ENCODE peak calls at places on chromosomes 4 and X, in seven cellular contexts. J is ovary, M is GM12878, B is A549, L is HCT116, O is prostate gland, X is IMR-90. W is an unnamed sample.

GRCh38 chrX:115650449-115650848 is 89.5 kb downstream of the PLS3 start:
- DNase-seq in J (no peak), M (no peak), B (no peak), L (no peak), O (no peak), X (peak; percentile 43), W (no peak)

GRCh38 chrX:151004085-151004484 is 20.9 kb downstream of the HMGB3 start:
- DNase-seq in J (no peak), M (no peak), B (no peak), L (no peak), O (no peak), X (peak; percentile 2), W (peak; percentile 1)

GRCh38 chrX:98506907-98507306 is 1623.2 kb downstream of the RPA4 start:
- DNase-seq in J (no peak), M (no peak), B (no peak), L (no peak), O (no peak), X (no peak), W (no peak)

GRCh38 chr4:108425988-108426387 is 194.4 kb upstream of the RPL34 start:
- DNase-seq in J (no peak), M (no peak), B (no peak), L (no peak), O (no peak), X (peak; percentile 94), W (no peak)

GRCh38 chr4:166972071-166972470 is 262.2 kb downstream of the SPOCK3 start:
- DNase-seq in J (no peak), M (no peak), B (no peak), L (no peak), O (no peak), X (no peak), W (no peak)

GRCh38 chrX:115713465-115713864 is 152.5 kb downstream of the PLS3 start:
- DNase-seq in J (no peak), M (no peak), B (no peak), L (no peak), O (no peak), X (no peak), W (no peak)

GRCh38 chr4:78121338-78121904 is 64.3 kb downstream of the FRAS1 start:
- DNase-seq in J (no peak), M (no peak), B (no peak), L (no peak), O (peak; percentile 17), X (no peak), W (no peak)

GRCh38 chr4:2915789-2916188 is 47.4 kb downstream of the NOP14 start:
- DNase-seq in J (peak; percentile 28), M (no peak), B (no peak), L (no peak), O (no peak), X (no peak), W (no peak)

GRCh38 chrX:110168585-110168984 is 149.3 kb downstream of the AMMECR1 start:
- DNase-seq in J (no peak), M (no peak), B (no peak), L (no peak), O (no peak), X (peak; percentile 92), W (no peak)

GRCh38 chrX:121886557-121886956 is 839.1 kb downstream of the GLUD2 start:
- DNase-seq in J (no peak), M (no peak), B (no peak), L (no peak), O (no peak), X (no peak), W (no peak)

GRCh38 chrX:25083661-25084060 is 67.9 kb upstream of the ARX start:
- DNase-seq in J (no peak), M (no peak), B (peak; percentile 5), L (no peak), O (no peak), X (no peak), W (peak; percentile 3)

GRCh38 chr4:157052429-157053040 is 23.4 kb upstream of the GLRB start:
- DNase-seq in J (no peak), M (no peak), B (no peak), L (no peak), O (no peak), X (no peak), W (no peak)

GRCh38 chr4:3009422-3009821 is 46.1 kb downstream of the GRK4 start:
- DNase-seq in J (no peak), M (no peak), B (peak; percentile 11), L (peak; percentile 15), O (no peak), X (no peak), W (no peak)

GRCh38 chrX:38336538-38337240 is 9.4 kb upstream of the RPGR start:
- DNase-seq in J (no peak), M (no peak), B (no peak), L (no peak), O (no peak), X (no peak), W (no peak)

GRCh38 chr4:3531306-3531886 is 826 bp downstream of the LRPAP1 start:
- DNase-seq in J (no peak), M (no peak), B (no peak), L (no peak), O (no peak), X (no peak), W (no peak)

GRCh38 chrX:118325453-118325852 is 20.5 kb upstream of the WDR44 start:
- DNase-seq in J (no peak), M (no peak), B (no peak), L (no peak), O (no peak), X (no peak), W (peak; percentile 14)

GRCh38 chrX:101163166-101163565 is 56.4 kb upstream of the DRP2 start:
- DNase-seq in J (no peak), M (no peak), B (no peak), L (no peak), O (no peak), X (peak; percentile 11), W (no peak)

GRCh38 chrX:18861436-18861950 is 122.4 kb downstream of the PHKA2 start:
- DNase-seq in J (no peak), M (no peak), B (no peak), L (no peak), O (no peak), X (no peak), W (no peak)

GRCh38 chr4:128288689-128289106 is 1.1 kb upstream of the PGRMC2 start:
- DNase-seq in J (no peak), M (peak; percentile 17), B (no peak), L (no peak), O (peak; percentile 43), X (peak; percentile 56), W (peak; percentile 73)

GRCh38 chr4:79852305-79852730 is 220.7 kb downstream of the ANTXR2 start:
- DNase-seq in J (no peak), M (no peak), B (no peak), L (peak; percentile 40), O (no peak), X (peak; percentile 81), W (no peak)

GRCh38 chrX:72130762-72131231 is 918 bp downstream of the RTL5 start:
- DNase-seq in J (peak; percentile 55), M (no peak), B (no peak), L (no peak), O (no peak), X (no peak), W (no peak)

GRCh38 chr4:102454278-102454677 is 46.9 kb upstream of the NFKB1 start:
- DNase-seq in J (no peak), M (no peak), B (no peak), L (no peak), O (no peak), X (no peak), W (no peak)

GRCh38 chr4:143289370-143289769 is 47.3 kb upstream of the GAB1 start:
- DNase-seq in J (no peak), M (no peak), B (no peak), L (no peak), O (no peak), X (no peak), W (no peak)
- TF ChIP-seq POLR2A in J (no peak), M (no peak), B (no peak), L (no peak), O (no peak), X (no peak), W (no peak)

GRCh38 chrX:17527932-17528331 is 152.9 kb downstream of the NHS start:
- DNase-seq in J (no peak), M (no peak), B (no peak), L (no peak), O (no peak), X (no peak), W (no peak)
- TF ChIP-seq POLR2A in J (no peak), M (no peak), B (no peak), L (no peak), O (no peak), X (no peak), W (no peak)

DNA sequence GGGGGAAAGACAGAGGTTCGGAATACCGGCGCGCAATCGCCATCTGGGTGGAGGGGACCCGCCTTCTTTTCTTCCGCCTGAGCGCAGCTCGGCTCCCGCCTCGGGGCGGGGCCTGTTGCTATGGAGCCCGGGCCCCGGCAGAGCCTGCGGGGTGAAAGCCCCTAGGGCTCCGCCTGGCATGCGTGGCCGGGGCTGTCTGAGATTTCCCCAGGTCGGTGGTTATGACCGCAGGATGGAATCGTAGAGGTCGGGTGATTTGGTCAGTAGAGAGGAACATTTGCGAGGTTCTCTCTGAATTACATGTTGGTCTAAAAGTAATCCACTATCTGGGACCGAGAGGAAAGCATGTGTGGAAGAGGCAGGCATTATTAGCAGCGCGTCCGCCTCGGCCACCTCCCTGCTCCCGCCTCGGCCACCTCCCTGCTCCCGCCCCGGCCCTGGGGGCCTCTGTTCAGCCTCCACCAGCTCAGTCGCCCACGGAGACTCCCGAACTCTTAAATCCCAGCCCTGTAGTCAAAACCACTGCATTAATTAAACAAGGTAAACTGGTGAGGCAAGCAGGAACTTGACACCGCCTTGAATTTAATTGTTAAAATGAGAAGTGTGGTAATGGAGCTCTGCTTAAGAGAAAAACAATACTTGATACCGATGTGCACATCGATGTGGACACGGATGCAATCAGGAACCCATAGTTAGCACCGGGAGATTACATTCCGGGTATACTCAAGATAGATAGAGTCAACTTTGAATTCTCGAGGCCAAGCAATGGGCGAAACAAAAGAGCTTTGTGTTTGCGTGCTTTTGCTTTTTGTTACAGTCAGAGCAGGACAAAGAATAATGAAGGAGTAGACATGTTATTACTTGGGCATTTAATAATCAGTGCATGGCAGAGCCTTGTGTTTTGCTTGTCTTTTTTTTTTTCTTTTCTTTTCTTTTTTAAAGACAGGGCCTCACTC is 45.2 kb downstream of the TRIM2 start:
- DNase-seq in J (peak; percentile 87), M (peak; percentile 41), B (no peak), L (peak; percentile 29), O (peak; percentile 75), X (peak; percentile 60), W (peak; percentile 65)
- TF ChIP-seq POLR2A in J (no peak), M (peak; percentile 17), B (no peak), L (peak; percentile 65), O (no peak), X (no peak), W (no peak)

GRCh38 chr4:87974856-87975462 is 555 bp upstream of the SPP1 start:
- DNase-seq in J (no peak), M (no peak), B (peak; percentile 7), L (no peak), O (no peak), X (peak; percentile 4), W (peak; percentile 13)

GRCh38 chr4:87978656-87979055 is 3.1 kb downstream of the SPP1 start:
- DNase-seq in J (no peak), M (no peak), B (no peak), L (no peak), O (no peak), X (peak; percentile 62), W (no peak)

GRCh38 chr4:87973283-87974169 is 2.0 kb upstream of the SPP1 start:
- DNase-seq in J (peak; percentile 64), M (no peak), B (peak; percentile 13), L (peak; percentile 59), O (no peak), X (peak; percentile 84), W (peak; percentile 41)

GRCh38 chr4:87977521-87978278 is 2.2 kb downstream of the SPP1 start:
- DNase-seq in J (no peak), M (no peak), B (no peak), L (no peak), O (no peak), X (no peak), W (no peak)

GRCh38 chr4:87975466-87975865 is at the start of gene SPP1:
- DNase-seq in J (no peak), M (no peak), B (peak; percentile 25), L (no peak), O (no peak), X (peak; percentile 13), W (no peak)
- TF ChIP-seq POLR2A in J (no peak), M (no peak), B (peak; percentile 73), L (no peak), O (no peak), X (no peak), W (no peak)